ENCODE peak calls at places on chromosome 14, in seven cellular contexts. One of them, this sample, is unnamed.
A peak's percentile ranks its signal among the peaks of the same experiment; 100 is the strongest.

GRCh38 chr14:105424861-105425260 is 5.2 kb downstream of the MTA1 start:
- DNase-seq in IMR-90: no peak
- DNase-seq in CD8-positive, alpha-beta T cell: no peak
- DNase-seq in psoas muscle: no peak
- DNase-seq in body of pancreas: no peak
- DNase-seq in tibial artery: no peak
- DNase-seq in ovary: no peak
- DNase-seq in this sample: no peak

GRCh38 chr14:69170848-69171247 is 17.9 kb upstream of the DCAF5 start:
- DNase-seq in IMR-90: peak; percentile 17
- DNase-seq in CD8-positive, alpha-beta T cell: no peak
- DNase-seq in psoas muscle: no peak
- DNase-seq in body of pancreas: no peak
- DNase-seq in tibial artery: no peak
- DNase-seq in ovary: no peak
- DNase-seq in this sample: no peak

GRCh38 chr14:93299831-93300230 is 33.0 kb downstream of the BTBD7 start:
- DNase-seq in IMR-90: no peak
- DNase-seq in CD8-positive, alpha-beta T cell: no peak
- DNase-seq in psoas muscle: no peak
- DNase-seq in body of pancreas: no peak
- DNase-seq in tibial artery: no peak
- DNase-seq in ovary: no peak
- DNase-seq in this sample: no peak

GRCh38 chr14:68968721-68969120 is 10.4 kb downstream of the ACTN1 start:
- DNase-seq in IMR-90: no peak
- DNase-seq in CD8-positive, alpha-beta T cell: no peak
- DNase-seq in psoas muscle: no peak
- DNase-seq in body of pancreas: no peak
- DNase-seq in tibial artery: no peak
- DNase-seq in ovary: no peak
- DNase-seq in this sample: no peak

GRCh38 chr14:81051547-81051946 is 96.1 kb downstream of the TSHR start:
- DNase-seq in IMR-90: no peak
- DNase-seq in CD8-positive, alpha-beta T cell: no peak
- DNase-seq in psoas muscle: no peak
- DNase-seq in body of pancreas: no peak
- DNase-seq in tibial artery: no peak
- DNase-seq in ovary: no peak
- DNase-seq in this sample: no peak

GRCh38 chr14:104639889-104640548 is 35.4 kb upstream of the TMEM179 start:
- DNase-seq in IMR-90: peak; percentile 24
- DNase-seq in CD8-positive, alpha-beta T cell: no peak
- DNase-seq in psoas muscle: peak; percentile 69
- DNase-seq in body of pancreas: peak; percentile 68
- DNase-seq in tibial artery: peak; percentile 44
- DNase-seq in ovary: peak; percentile 29
- DNase-seq in this sample: peak; percentile 40

GRCh38 chr14:57755018-57755521 is 110.8 kb downstream of the SLC35F4 start:
- DNase-seq in IMR-90: no peak
- DNase-seq in CD8-positive, alpha-beta T cell: no peak
- DNase-seq in psoas muscle: no peak
- DNase-seq in body of pancreas: no peak
- DNase-seq in tibial artery: no peak
- DNase-seq in ovary: no peak
- DNase-seq in this sample: no peak

GRCh38 chr14:105456736-105457703 is 17.6 kb upstream of the CRIP2 start:
- DNase-seq in IMR-90: no peak
- DNase-seq in CD8-positive, alpha-beta T cell: no peak
- DNase-seq in psoas muscle: no peak
- DNase-seq in body of pancreas: no peak
- DNase-seq in tibial artery: no peak
- DNase-seq in ovary: no peak
- DNase-seq in this sample: no peak

DNA sequence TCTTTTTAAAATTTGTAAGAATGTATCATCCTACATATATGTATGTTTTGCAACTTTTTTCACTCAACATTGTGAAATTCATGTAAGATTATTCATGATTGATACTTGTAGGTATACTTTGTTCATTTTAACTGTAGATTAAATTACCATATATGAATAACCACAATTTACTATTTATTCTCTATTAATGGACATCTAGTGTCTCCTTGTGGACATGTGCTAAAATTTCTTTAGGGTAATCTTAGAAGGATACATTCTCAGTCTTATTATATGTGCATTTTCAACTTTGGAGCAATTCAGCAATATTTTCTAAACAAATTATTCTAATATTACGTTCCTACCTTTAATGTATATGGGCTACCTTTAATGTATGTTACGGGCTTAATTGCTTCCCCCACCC is 192.4 kb downstream of the FUT8 start:
- DNase-seq in IMR-90: peak; percentile 13
- DNase-seq in CD8-positive, alpha-beta T cell: no peak
- DNase-seq in psoas muscle: no peak
- DNase-seq in body of pancreas: no peak
- DNase-seq in tibial artery: no peak
- DNase-seq in ovary: no peak
- DNase-seq in this sample: no peak
- TF ChIP-seq CTCF in IMR-90: peak; percentile 44
- TF ChIP-seq CTCF in CD8-positive, alpha-beta T cell: no peak
- TF ChIP-seq CTCF in psoas muscle: peak; percentile 20
- TF ChIP-seq CTCF in body of pancreas: no peak
- TF ChIP-seq CTCF in tibial artery: no peak
- TF ChIP-seq CTCF in ovary: no peak
- TF ChIP-seq CTCF in this sample: no peak

DNA sequence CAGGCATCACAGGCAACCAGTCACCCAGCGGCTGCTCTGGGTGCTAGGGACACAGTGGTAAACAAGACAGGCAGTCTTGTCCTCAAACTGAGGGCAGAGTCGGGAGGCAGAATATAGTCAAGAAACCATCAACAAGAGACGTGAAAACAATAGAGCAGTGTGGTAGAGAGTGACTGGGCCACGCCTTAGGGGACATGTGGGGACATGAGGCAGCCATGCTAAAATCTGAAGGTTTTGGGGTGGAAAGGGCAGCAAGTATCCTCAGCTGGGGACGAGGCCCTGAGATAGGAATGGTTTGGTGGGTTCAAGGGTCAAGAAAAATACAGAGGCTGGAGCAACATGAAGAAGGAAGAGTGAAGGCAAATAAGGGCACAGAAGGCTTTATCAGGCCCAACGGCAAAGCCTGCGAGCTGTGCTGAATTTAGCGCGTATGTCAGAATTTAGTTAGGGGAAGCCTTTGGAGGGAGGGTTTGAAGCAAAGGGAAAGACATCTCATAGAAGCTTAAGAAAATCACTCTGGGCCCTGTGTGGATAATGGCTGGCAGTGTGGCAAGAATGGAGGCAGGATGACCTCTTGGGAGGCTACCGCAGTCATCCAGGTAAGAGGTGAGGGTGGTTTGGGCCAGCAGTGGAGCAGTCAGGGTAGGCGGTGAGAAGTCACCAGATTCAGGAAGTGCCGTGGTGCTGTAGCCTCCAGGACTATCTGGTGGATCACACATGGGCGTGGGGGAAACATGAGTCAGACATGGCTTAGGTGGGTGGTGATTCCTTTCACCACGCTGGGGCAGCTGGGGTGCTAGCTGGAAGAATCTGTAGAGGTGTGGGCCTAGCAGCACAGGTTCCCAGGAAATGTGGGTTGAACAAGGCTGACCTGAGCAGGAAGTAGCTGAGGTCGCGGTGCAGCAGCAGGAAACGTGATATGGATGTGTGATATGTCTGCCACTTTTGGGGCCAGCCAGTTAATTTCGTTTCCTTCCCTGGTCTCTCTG is 3.0 kb downstream of the EVL start:
- DNase-seq in IMR-90: peak; percentile 50
- DNase-seq in CD8-positive, alpha-beta T cell: peak; percentile 70
- DNase-seq in psoas muscle: no peak
- DNase-seq in body of pancreas: no peak
- DNase-seq in tibial artery: peak; percentile 45
- DNase-seq in ovary: no peak
- DNase-seq in this sample: peak; percentile 50
- H3K4me1 ChIP-seq in IMR-90: no peaks in the 10 kb centered on the region
- H3K4me1 ChIP-seq in CD8-positive, alpha-beta T cell: peaks cover 59% of the 10 kb centered on the region
- H3K4me1 ChIP-seq in psoas muscle: peaks cover 7% of the 10 kb centered on the region
- H3K4me1 ChIP-seq in body of pancreas: no peaks in the 10 kb centered on the region
- H3K4me1 ChIP-seq in tibial artery: no peaks in the 10 kb centered on the region
- H3K4me1 ChIP-seq in ovary: no peaks in the 10 kb centered on the region
- H3K4me1 ChIP-seq in this sample: peaks cover 5% of the 10 kb centered on the region

DNA sequence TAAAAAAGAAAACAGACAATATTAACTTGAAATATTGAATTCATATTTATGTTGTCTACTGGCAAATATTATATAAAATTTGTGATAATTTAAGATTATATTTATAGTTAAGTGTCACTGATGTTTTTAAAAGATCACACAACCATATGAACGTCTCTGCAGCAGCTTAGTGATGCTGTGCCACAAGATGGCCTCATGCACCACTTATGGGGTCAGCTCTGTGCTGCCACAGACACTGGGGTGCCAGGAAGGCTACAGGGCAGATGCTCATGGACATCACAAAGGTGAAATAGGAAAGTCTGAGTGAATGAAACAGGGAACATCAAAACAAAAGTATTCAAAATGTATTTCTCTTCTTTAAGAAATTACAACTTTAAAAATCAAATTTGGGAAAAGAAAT is 13.1 kb downstream of the ATXN3 start:
- DNase-seq in IMR-90: no peak
- DNase-seq in CD8-positive, alpha-beta T cell: no peak
- DNase-seq in psoas muscle: no peak
- DNase-seq in body of pancreas: no peak
- DNase-seq in tibial artery: no peak
- DNase-seq in ovary: no peak
- DNase-seq in this sample: no peak
- TF ChIP-seq CTCF in IMR-90: peak; percentile 8
- TF ChIP-seq CTCF in CD8-positive, alpha-beta T cell: no peak
- TF ChIP-seq CTCF in psoas muscle: no peak
- TF ChIP-seq CTCF in body of pancreas: no peak
- TF ChIP-seq CTCF in tibial artery: no peak
- TF ChIP-seq CTCF in ovary: no peak
- TF ChIP-seq CTCF in this sample: peak; percentile 12

DNA sequence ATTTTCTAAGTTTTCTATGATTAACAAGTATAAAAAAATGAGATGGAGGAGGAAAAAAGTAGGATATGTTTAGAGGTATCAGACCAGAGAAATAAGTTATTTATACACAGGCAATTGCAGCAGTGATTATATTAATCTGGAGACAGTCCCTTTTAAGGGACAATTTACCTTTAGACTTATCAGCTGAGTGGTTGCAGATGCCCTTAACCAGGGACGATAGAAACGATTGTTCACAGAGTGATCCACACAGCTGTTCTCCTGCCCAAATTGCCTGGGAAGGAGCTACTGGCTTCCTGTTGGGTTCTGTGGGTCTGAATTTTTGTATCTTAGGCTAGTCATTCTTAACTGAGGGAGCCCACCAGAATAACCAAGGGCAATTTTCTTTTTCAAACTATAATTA is 66.4 kb downstream of the GCH1 start:
- DNase-seq in IMR-90: no peak
- DNase-seq in CD8-positive, alpha-beta T cell: no peak
- DNase-seq in psoas muscle: no peak
- DNase-seq in body of pancreas: no peak
- DNase-seq in tibial artery: no peak
- DNase-seq in ovary: no peak
- DNase-seq in this sample: no peak
- H3K4me1 ChIP-seq in IMR-90: no peaks in the 10 kb centered on the region
- H3K4me1 ChIP-seq in CD8-positive, alpha-beta T cell: no peaks in the 10 kb centered on the region
- H3K4me1 ChIP-seq in psoas muscle: no peaks in the 10 kb centered on the region
- H3K4me1 ChIP-seq in body of pancreas: no peaks in the 10 kb centered on the region
- H3K4me1 ChIP-seq in tibial artery: peaks cover 22% of the 10 kb centered on the region
- H3K4me1 ChIP-seq in ovary: no peaks in the 10 kb centered on the region
- H3K4me1 ChIP-seq in this sample: no peaks in the 10 kb centered on the region

DNA sequence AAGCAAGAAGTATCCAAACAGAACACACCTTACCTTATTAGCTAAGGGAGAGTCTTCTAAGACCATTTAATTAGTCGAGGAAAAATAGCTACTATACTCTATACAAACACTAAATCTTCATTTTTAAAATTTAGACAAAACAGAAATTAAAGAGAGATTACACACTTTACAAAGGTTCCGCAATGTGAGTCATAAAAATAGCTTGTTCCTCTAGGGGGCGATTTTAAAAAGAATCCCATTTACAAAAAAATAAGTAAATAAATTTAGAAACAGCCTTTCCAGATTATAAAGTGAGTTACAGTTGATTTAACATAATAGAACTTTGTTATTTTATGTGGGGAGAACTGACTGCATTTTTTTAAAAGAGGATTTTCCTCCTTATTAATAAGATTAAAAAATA is 201.6 kb downstream of the PAX9 start:
- DNase-seq in IMR-90: no peak
- DNase-seq in CD8-positive, alpha-beta T cell: no peak
- DNase-seq in psoas muscle: no peak
- DNase-seq in body of pancreas: no peak
- DNase-seq in tibial artery: no peak
- DNase-seq in ovary: no peak
- DNase-seq in this sample: no peak
- TF ChIP-seq CTCF in IMR-90: peak; percentile 23
- TF ChIP-seq CTCF in CD8-positive, alpha-beta T cell: no peak
- TF ChIP-seq CTCF in psoas muscle: no peak
- TF ChIP-seq CTCF in body of pancreas: no peak
- TF ChIP-seq CTCF in tibial artery: no peak
- TF ChIP-seq CTCF in ovary: no peak
- TF ChIP-seq CTCF in this sample: no peak